ENCODE peak calls at places on chromosomes 13 and 19, in six cellular contexts. O is IMR-90, Z is mesenchymal stem cell, R is H9, V is neuronal stem cell, Q is trophoblast cell. X is an unnamed sample.

GRCh38 chr19:1261512-1261862 is 7.6 kb upstream of the CIRBP start:
- DNase-seq in O (no peak), V (no peak), R (no peak), Q (no peak), Z (peak), X (no peak)

GRCh38 chr19:3073931-3074595 is 11.8 kb upstream of the TLE5 start:
- DNase-seq in R (no peak), V (no peak), O (no peak), Z (no peak), Q (no peak), X (no peak)

GRCh38 chr19:1992759-1993260 is 22.7 kb downstream of the BTBD2 start:
- DNase-seq in O (no peak), V (no peak), R (peak), Z (no peak), Q (peak), X (no peak)

GRCh38 chr19:13842294-13843103 is 34.4 kb upstream of the NANOS3 start:
- DNase-seq in V (no peak), R (peak), O (peak), Z (peak), Q (peak), X (no peak)

GRCh38 chr19:4260605-4261191 is 13.8 kb downstream of the YJU2 start:
- DNase-seq in R (no peak), Z (no peak), V (no peak), Q (no peak), O (no peak), X (no peak)

GRCh38 chr13:91544723-91545122 is 146.3 kb downstream of the GPC5 start:
- DNase-seq in Q (no peak), Z (peak), O (no peak), R (peak), V (peak), X (no peak)

GRCh38 chr19:3844596-3844995 is 24.2 kb downstream of the ZFR2 start:
- DNase-seq in R (no peak), Z (no peak), O (peak), Q (no peak), V (no peak), X (no peak)

GRCh38 chr19:9940778-9941177 is 4.5 kb upstream of the OLFM2 start:
- DNase-seq in Z (no peak), O (peak), Q (no peak), R (no peak), V (no peak), X (no peak)

GRCh38 chr19:37594982-37595382 is 306 bp downstream of the ZNF540 start:
- DNase-seq in O (peak), Z (no peak), V (no peak), R (no peak), Q (peak), X (no peak)

GRCh38 chr13:101785858-101786257 is 333.4 kb downstream of the ITGBL1 start:
- DNase-seq in O (peak), V (peak), Q (no peak), Z (peak), R (peak), X (peak)

GRCh38 chr19:29118384-29118783 is 94.6 kb downstream of the UQCRFS1 start:
- DNase-seq in Z (no peak), V (no peak), Q (no peak), R (no peak), O (no peak), X (no peak)

GRCh38 chr19:32256341-32256975 is 89.0 kb upstream of the ZNF507 start:
- DNase-seq in Z (no peak), R (no peak), V (no peak), Q (no peak), O (no peak), X (no peak)

GRCh38 chr13:99963832-99964339 is 7.7 kb downstream of the ZIC5 start:
- DNase-seq in R (no peak), Q (no peak), V (no peak), Z (no peak), O (no peak), X (no peak)

GRCh38 chr13:97192166-97192565 is 30.0 kb upstream of the MBNL2 start:
- DNase-seq in Q (peak), V (no peak), Z (no peak), O (no peak), R (no peak), X (no peak)

GRCh38 chr13:36432106-36432544 is at the start of gene CCNA1:
- DNase-seq in O (no peak), Q (no peak), V (peak), Z (no peak), R (peak), X (peak)

GRCh38 chr19:1267441-1268391 is 1.4 kb upstream of the CIRBP start:
- DNase-seq in O (peak), Z (peak), V (no peak), R (no peak), Q (no peak), X (no peak)

GRCh38 chr19:38004505-38005223 is 97.7 kb downstream of the SIPA1L3 start:
- DNase-seq in R (peak), Q (peak), Z (peak), O (peak), V (peak), X (no peak)

GRCh38 chr13:21037656-21038055 is 23.7 kb downstream of the LATS2 start:
- DNase-seq in Z (no peak), O (no peak), R (peak), V (no peak), Q (no peak), X (no peak)

GRCh38 chr13:97205971-97206370 is 16.2 kb upstream of the MBNL2 start:
- DNase-seq in Q (no peak), Z (peak), O (peak), V (no peak), R (no peak), X (no peak)

GRCh38 chr13:106649495-106649894 is 81.6 kb upstream of the ARGLU1 start:
- DNase-seq in R (no peak), V (no peak), Z (no peak), Q (no peak), O (peak), X (no peak)

GRCh38 chr13:25242956-25243355 is 44.3 kb downstream of the MTMR6 start:
- DNase-seq in R (no peak), Q (no peak), Z (no peak), V (no peak), O (no peak), X (no peak)

GRCh38 chr19:49863935-49864320 is 3.4 kb downstream of the PNKP start:
- DNase-seq in R (no peak), Q (no peak), O (no peak), Z (no peak), V (no peak), X (no peak)

GRCh38 chr19:49864890-49865289 is 2.5 kb downstream of the PNKP start:
- DNase-seq in Q (no peak), Z (no peak), V (no peak), O (no peak), R (no peak), X (no peak)

GRCh38 chr19:49869484-49870308 is 2.3 kb upstream of the PNKP start:
- DNase-seq in Z (peak), O (peak), V (peak), Q (peak), R (peak), X (peak)

GRCh38 chr19:49869009-49869483 is 1.7 kb upstream of the PNKP start:
- DNase-seq in R (no peak), Q (no peak), Z (no peak), O (no peak), V (no peak), X (peak)

GRCh38 chr19:49866933-49867782 is at the start of gene PNKP:
- DNase-seq in V (peak), Z (peak), O (peak), R (peak), Q (peak), X (peak)
- H4K91ac ChIP-seq in V (no peak), Z (peak), O (peak), R (no peak), Q (peak), X (peak)

GRCh38 chr13:95301947-95302386 is 716 bp upstream of the ABCC4 start:
- DNase-seq in R (no peak), Q (no peak), Z (peak), V (peak), O (no peak), X (no peak)
- H4K91ac ChIP-seq in R (no peak), Q (no peak), Z (peak), V (no peak), O (peak), X (peak)

DNA sequence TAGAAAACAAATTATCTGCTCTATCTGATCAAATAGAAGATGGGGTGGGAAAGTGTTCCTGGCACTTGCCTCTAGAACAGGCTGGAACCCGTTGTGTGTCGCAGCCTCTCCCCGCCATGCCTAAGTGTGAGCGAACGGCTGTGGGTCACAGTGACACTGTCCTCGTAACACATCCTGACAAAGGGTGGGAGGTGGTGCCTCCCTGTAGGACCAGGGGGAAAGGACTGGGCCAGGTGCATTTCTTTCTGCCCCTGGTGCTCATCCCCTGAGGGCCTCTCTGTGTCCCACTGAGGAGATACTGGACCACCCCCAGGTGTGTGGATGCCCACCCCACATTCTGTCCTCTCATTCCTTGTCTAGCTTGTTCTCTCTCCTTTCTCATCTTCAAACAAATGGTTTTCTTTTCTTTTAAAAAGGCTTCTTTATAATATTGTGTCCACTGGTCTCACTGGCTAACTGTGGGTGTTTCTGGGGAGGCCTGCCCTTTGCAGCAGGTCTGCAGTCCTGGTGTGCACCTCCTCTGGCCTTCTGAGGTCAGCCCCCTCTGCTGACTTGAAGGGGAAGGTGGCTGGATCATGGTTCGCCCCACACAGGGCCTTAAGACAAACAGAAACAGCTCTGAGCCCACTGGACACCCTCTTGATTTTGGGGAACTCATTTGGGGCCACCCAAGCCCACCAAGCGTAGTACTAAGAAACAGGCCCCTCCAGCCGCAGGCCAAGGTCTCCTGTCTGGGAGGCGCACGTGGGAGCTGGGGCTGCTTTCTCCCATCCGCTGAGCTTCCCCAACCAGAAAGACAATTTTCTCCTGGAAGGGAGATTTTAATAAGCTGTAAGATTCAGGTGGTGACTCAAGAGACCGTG is 152.5 kb upstream of the SOX1 start:
- DNase-seq in O (no peak), V (no peak), R (peak), Q (no peak), Z (no peak), X (no peak)
- H4K91ac ChIP-seq in O (no peak), V (no peak), R (no peak), Q (no peak), Z (no peak), X (no peak)

GRCh38 chr13:48570225-48570828 is 37.4 kb upstream of the RCBTB2 start:
- DNase-seq in O (no peak), Q (no peak), R (no peak), V (no peak), Z (peak), X (no peak)
- H4K91ac ChIP-seq in O (peak), Q (peak), R (no peak), V (no peak), Z (no peak), X (no peak)

DNA sequence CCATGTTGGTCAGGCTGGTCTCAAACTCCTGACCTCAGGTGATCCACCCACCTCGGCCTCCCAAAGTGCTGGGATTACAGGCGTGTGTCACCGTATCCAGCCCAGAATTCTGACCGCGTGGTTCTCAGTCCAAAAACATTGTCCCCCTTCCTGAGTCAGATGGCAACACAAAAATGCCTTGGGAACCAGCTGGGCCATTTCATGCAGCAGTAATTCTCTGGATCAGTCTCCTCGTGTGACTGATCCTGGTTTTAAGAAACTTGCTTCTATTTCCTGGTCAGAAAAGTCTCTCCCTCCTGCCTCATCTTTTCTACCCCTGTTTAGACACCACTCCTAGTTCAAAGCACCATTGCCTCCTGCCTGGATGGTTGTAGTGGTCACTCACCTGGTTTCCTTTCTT is 60.9 kb upstream of the USP29 start:
- DNase-seq in O (no peak), Q (no peak), Z (no peak), R (no peak), V (no peak), X (no peak)
- H4K91ac ChIP-seq in O (no peak), Q (no peak), Z (no peak), R (no peak), V (no peak), X (no peak)

DNA sequence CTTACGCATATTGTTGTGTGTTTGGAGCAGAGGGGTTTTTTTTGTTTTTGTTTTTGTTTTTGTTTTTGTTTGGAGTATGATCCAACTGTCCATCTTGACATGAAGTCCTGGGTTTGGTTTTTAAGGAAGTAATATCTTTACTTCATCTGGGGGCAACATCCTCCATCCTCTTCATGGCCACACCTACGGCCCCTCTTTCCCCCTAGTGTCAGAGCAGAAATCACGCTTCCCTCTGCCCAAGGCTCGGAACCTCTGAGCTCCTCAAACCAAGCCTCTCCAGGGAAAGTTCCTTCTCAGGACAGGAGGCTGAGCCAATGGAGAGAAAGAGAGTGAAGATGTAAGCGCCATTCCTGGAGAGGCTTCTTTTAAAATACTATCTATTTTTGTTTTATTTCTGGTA is 58.6 kb upstream of the PDX1 start:
- DNase-seq in R (no peak), V (no peak), Z (no peak), O (no peak), Q (no peak), X (no peak)
- H4K91ac ChIP-seq in R (no peak), V (no peak), Z (no peak), O (no peak), Q (no peak), X (no peak)

GRCh38 chr13:47463002-47463401 is 538.1 kb downstream of the SUCLA2 start:
- DNase-seq in V (no peak), Q (no peak), R (no peak), O (no peak), Z (no peak), X (no peak)

GRCh38 chr13:47459512-47459911 is 541.6 kb downstream of the SUCLA2 start:
- DNase-seq in O (peak), Z (peak), R (no peak), Q (no peak), V (no peak), X (no peak)

GRCh38 chr13:47463726-47464125 is 537.3 kb downstream of the SUCLA2 start:
- DNase-seq in V (no peak), Z (peak), Q (no peak), R (peak), O (peak), X (no peak)
- H4K91ac ChIP-seq in V (no peak), Z (no peak), Q (no peak), R (no peak), O (no peak), X (no peak)